ENCODE peak calls at places on chromosomes 12 and 14, in nine cellular contexts. C is endothelial cell of umbilical vein, B is HepG2, A is stomach, K is Panc1, Q is GM23338, W is HCT116, P is sigmoid colon, L is spleen. G is an unnamed sample.

GRCh38 chr14:95895720-95896119 is 19.1 kb downstream of the TUNAR start:
- DNase-seq in B (peak), P (no peak), C (no peak), K (no peak), A (peak), L (no peak), W (peak), Q (peak), G (no peak)

GRCh38 chr14:100975668-100976067 is 72.1 kb upstream of the RTL1 start:
- DNase-seq in A (no peak), K (no peak), Q (no peak), C (no peak), B (no peak), L (no peak), W (no peak), P (no peak), G (no peak)

GRCh38 chr12:67442347-67442841 is 173.2 kb downstream of the CAND1 start:
- DNase-seq in Q (no peak), W (no peak), L (no peak), A (no peak), C (no peak), B (no peak), K (no peak), P (no peak), G (no peak)

GRCh38 chr14:61477845-61478438 is 156.6 kb downstream of the PRKCH start:
- DNase-seq in B (no peak), C (peak), Q (no peak), P (peak), W (peak), A (peak), L (peak), K (no peak), G (no peak)

GRCh38 chr12:52529846-52530245 is 9.7 kb upstream of the KRT5 start:
- DNase-seq in K (no peak), W (no peak), Q (no peak), L (peak), A (no peak), B (no peak), C (no peak), P (no peak), G (no peak)

GRCh38 chr14:80996049-80996901 is 40.9 kb downstream of the TSHR start:
- DNase-seq in W (peak), P (no peak), C (peak), K (peak), Q (peak), B (peak), L (no peak), A (no peak), G (peak)

GRCh38 chr14:69675877-69676416 is 64.6 kb downstream of the SUSD6 start:
- DNase-seq in P (no peak), C (no peak), A (no peak), L (no peak), W (no peak), K (no peak), Q (no peak), B (no peak), G (no peak)

GRCh38 chr14:92945959-92946846 is 23.3 kb downstream of the CHGA start:
- DNase-seq in Q (no peak), W (peak), A (peak), L (peak), P (peak), C (peak), K (peak), B (no peak), G (peak)

GRCh38 chr12:131775124-131775903 is 52.9 kb upstream of the MMP17 start:
- DNase-seq in C (no peak), L (no peak), A (no peak), B (no peak), K (no peak), Q (peak), P (no peak), W (no peak), G (no peak)

GRCh38 chr12:66596189-66596588 is 82.7 kb downstream of the GRIP1 start:
- DNase-seq in P (no peak), Q (no peak), C (peak), L (no peak), A (no peak), W (no peak), B (no peak), K (no peak), G (no peak)

GRCh38 chr14:76089151-76089550 is 62.6 kb upstream of the GPATCH2L start:
- DNase-seq in C (no peak), Q (no peak), B (no peak), A (no peak), L (no peak), K (no peak), P (no peak), W (no peak), G (no peak)

DNA sequence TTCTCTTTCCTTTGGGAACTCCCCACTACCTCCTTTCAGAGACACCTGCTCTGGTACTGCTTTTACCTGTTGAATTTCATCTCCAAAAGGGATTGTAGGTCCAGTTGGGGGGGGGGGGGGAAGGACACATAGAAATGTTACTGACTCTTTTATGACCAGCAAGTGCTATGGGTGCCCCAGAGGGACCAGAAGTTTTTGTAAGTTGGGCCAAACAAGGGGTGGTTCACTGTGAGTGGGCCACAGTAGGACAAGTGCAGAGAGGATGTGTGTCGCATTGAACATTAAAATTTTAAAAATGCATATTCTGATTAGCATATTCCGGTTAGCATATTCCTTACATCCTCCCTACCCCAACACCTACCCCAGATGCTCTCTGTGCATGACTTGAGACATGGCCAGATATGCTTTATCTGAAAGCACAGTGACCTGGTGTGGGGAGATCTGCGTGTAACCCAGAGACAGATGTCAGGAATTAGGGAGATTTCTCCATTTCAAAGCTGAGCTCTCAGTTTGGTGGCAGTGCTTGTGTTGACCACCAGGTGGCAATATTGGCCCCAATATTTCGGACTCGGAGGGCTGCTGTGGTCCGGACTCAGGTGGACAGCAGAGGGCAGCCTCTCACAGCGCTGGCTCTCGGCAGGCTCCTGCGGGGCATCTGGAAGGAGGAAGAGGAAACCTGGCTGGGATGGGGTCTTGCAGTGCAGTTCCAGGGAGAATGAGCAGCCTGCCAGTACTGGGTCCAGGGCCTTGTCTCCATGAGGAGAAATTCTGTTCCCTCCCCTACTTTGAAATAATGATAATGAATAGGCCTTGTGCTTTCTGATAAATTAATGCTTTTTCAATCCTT is 1.6 kb upstream of the CEBPE start:
- DNase-seq in K (peak), A (peak), P (peak), Q (peak), L (peak), B (peak), C (peak), W (peak), G (peak)
- TF ChIP-seq POLR2AphosphoS5 in K (no peak), A (peak), P (no peak), Q (no peak), L (peak), B (no peak), C (no peak), W (no peak), G (peak)

DNA sequence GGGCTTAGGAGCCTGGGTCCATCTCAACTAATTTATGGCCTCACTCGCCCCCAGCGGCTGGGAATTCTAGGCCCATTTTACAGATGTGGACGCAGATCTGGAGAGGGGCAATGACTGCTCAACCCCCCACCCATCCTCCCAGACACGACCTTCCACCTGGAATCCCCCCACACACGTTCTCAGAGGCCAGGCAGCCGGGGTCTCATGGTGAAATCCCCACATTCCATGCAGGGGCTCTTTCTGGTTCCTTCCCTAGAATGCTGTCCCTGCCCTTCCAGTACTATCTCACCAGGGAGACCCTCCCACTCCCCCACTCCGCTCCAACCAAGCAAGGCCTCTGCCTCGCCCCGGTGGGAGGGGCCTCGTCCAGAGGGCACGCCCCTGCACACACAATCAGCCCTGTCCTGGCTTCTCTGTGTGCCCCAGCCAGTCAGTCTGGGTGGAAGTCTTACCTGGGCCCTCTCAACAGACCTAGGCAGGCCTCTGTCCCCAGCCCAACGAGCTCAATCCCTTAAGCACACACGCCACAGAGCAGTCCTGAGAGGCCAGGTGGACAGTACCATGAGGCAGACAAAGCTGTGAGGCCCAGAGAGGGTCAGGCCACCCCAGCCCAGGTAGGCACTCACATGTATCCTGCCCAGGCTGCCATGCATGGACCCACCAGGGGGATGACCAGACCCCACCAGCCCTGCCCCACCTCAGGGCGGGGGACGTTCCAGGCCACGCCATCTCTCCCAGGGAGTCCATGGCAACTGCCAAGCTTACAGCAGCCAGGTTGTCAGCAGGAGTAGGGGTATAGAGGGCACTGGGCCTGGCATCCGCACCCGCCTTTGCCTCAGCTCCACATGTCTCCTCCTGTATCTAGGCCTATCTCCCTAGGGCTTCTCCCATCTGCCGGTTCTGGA is 1.3 kb upstream of the ANKRD9 start:
- DNase-seq in K (no peak), L (no peak), Q (peak), P (peak), B (peak), W (no peak), A (peak), C (no peak), G (peak)
- TF ChIP-seq POLR2AphosphoS5 in K (no peak), L (no peak), Q (peak), P (no peak), B (peak), W (peak), A (peak), C (no peak), G (peak)

GRCh38 chr14:91388551-91388975 is 29.1 kb downstream of the CCDC88C start:
- DNase-seq in K (no peak), C (no peak), W (no peak), B (no peak), P (no peak), A (no peak), Q (no peak), L (no peak), G (no peak)
- TF ChIP-seq POLR2AphosphoS5 in K (no peak), C (no peak), W (no peak), B (no peak), P (no peak), A (peak), Q (no peak), L (no peak), G (no peak)

DNA sequence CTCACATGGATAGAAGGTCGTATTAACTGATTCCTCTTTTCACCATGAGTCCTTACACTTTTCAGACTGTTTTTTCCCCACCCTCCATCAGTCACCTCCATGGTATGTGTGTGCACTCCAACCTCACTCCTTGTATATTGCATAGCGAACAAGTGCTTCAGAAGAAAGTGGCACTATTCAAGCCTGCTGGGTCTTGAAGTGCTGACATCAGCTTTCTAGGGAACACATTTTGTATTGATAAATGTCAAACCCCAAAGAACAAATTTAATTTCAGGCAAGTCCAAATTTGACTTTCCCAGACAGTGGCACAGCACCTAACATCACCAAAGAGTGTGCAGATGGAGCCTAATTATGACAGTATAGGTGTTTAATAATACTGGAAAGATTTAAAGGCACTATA is 617.4 kb upstream of the STXBP6 start:
- DNase-seq in C (no peak), A (no peak), P (no peak), L (no peak), W (no peak), K (no peak), Q (no peak), B (no peak), G (no peak)
- TF ChIP-seq POLR2AphosphoS5 in C (no peak), A (no peak), P (no peak), L (no peak), W (no peak), K (no peak), Q (no peak), B (no peak), G (no peak)

DNA sequence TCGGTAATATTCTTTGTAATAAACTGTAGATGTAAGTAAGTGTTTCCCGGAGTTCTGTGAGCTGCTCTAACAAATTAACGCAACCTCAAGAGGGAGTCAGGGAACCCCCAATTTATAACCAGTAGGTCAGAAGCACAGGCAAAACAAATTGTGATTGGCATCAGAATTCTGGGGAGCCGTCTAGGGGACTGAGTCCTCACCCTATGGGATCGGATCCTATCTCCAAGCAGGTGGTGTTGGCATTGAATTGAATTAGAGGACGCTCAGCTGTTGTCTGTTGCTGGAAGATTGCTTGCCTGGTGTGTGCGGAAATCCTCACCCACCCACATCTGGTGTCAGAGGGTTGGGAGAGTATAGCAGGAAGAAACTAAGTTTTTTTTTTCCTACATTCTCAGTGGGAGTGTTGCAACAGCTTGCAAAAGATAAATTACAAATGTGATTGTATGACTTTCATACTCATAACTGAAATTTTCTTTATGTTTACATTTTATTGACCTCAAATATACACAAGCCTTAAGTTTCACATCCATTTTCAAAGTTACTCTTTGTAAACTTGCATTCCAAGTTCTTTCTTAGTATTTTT is 5.5 kb downstream of the TMEM52B start:
- DNase-seq in W (no peak), B (no peak), Q (no peak), L (no peak), K (no peak), A (no peak), C (no peak), P (no peak), G (no peak)
- TF ChIP-seq POLR2AphosphoS5 in W (no peak), B (no peak), Q (no peak), L (no peak), K (no peak), A (no peak), C (no peak), P (no peak), G (no peak)

DNA sequence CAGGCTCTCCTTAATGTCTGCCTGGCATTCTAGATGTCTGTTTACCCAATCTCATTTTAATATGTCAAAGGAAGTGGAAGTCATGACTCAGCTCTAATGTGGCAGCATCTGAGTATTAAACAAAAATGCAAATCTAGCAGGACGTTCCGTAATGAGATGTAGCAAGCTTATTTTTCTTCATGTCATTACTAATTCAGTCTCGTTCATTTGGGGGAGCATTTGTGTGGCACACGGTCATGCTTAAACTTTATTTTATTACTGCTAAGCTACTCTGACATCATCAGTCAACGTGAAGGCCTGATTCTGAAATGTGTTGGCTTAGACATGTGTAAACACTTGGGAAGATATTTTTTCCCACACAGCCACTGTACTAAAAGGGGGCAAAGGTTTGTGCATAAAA is 326.7 kb upstream of the TMPO start:
- DNase-seq in L (no peak), B (no peak), P (no peak), W (no peak), Q (no peak), C (peak), K (no peak), A (no peak), G (no peak)
- TF ChIP-seq POLR2AphosphoS5 in L (no peak), B (no peak), P (no peak), W (no peak), Q (no peak), C (no peak), K (no peak), A (no peak), G (no peak)

GRCh38 chr12:75779891-75780501 is 251.6 kb downstream of the PHLDA1 start:
- DNase-seq in W (no peak), C (peak), Q (no peak), B (no peak), K (no peak), P (no peak), A (no peak), L (no peak), G (no peak)
- TF ChIP-seq POLR2AphosphoS5 in W (no peak), C (no peak), Q (no peak), B (no peak), K (no peak), P (no peak), A (no peak), L (no peak), G (no peak)

DNA sequence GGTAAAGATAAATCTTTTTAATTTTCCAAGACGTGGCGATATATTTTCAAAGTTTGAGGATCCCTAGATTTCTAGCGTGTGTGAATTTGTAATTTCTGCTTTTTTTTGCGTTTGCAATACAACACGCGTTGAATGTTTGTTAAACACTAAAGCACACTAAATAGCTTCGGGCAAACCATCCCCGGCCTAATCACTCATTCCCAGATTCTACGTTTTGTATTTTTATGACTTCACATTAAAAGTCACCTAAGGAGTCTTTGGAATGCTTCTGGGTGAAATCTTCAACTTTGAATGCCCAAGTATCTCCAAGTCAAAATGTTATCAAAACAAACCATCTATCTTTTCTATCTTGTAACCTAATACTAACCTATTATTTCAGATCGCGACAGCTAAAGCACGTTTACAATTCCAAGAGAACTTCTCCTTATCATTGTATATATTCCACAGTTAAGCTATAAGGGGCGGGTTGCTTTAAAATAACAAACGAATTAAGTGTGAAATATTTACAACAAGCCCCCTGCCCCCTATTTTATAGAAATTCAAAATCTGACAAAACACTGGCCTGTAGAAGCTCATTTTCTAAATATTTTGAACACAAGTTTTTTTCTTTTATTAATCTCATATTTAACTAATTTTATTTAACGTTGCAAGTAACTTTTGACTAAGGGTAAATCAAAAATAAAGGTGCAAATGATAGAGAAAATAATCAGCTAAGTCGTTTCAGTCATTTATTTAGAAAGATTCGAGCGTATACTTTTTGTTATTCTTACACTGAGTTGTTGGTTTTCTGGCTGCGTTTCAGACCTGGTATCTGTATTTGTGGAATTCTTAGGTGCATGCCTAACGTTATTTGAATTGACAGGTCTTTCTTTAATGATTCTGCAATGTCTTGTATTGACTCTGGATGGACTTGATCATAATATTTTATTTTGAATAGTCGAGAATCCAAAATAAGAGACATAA is 1.2 kb downstream of the ALX1 start:
- DNase-seq in K (no peak), C (peak), P (no peak), Q (peak), A (no peak), B (no peak), L (no peak), W (no peak), G (no peak)
- TF ChIP-seq POLR2AphosphoS5 in K (no peak), C (no peak), P (no peak), Q (no peak), A (no peak), B (no peak), L (no peak), W (no peak), G (no peak)

GRCh38 chr12:132887513-132888341 is at the start of gene CHFR:
- DNase-seq in W (no peak), Q (peak), P (peak), C (peak), B (peak), K (peak), L (peak), A (peak), G (peak)
- TF ChIP-seq POLR2AphosphoS5 in W (no peak), Q (peak), P (peak), C (peak), B (peak), K (peak), L (peak), A (peak), G (peak)

GRCh38 chr12:6451348-6452244 is at the start of gene TAPBPL:
- DNase-seq in W (no peak), P (peak), B (peak), A (peak), C (peak), L (peak), K (no peak), Q (peak), G (peak)
- TF ChIP-seq POLR2AphosphoS5 in W (no peak), P (peak), B (peak), A (peak), C (peak), L (peak), K (no peak), Q (no peak), G (peak)